ENCODE peak calls at places on chromosome 21, in four cellular contexts. One of them, this sample, is unnamed.

GRCh38 chr21:43692949-43693348 is 26.0 kb upstream of the PDXK start:
- DNase-seq in body of pancreas: no peak
- DNase-seq in retina: no peak
- DNase-seq in endothelial cell: no peak
- DNase-seq in this sample: no peak

GRCh38 chr21:45982256-45982757 is 737 bp downstream of the COL6A1 start:
- DNase-seq in body of pancreas: peak; percentile 24
- DNase-seq in retina: peak; percentile 68
- DNase-seq in endothelial cell: peak; percentile 34
- DNase-seq in this sample: peak; percentile 51

GRCh38 chr21:34270406-34270805 is 93.4 kb upstream of the KCNE2 start:
- DNase-seq in body of pancreas: no peak
- DNase-seq in retina: no peak
- DNase-seq in endothelial cell: no peak
- DNase-seq in this sample: no peak

GRCh38 chr21:29334717-29335428 is 36.2 kb downstream of the BACH1 start:
- DNase-seq in body of pancreas: no peak
- DNase-seq in retina: no peak
- DNase-seq in endothelial cell: no peak
- DNase-seq in this sample: no peak

GRCh38 chr21:36035381-36035791 is 24.9 kb downstream of the SETD4 start:
- DNase-seq in body of pancreas: peak; percentile 17
- DNase-seq in retina: no peak
- DNase-seq in endothelial cell: no peak
- DNase-seq in this sample: peak; percentile 46

GRCh38 chr21:36908260-36908908 is 58.1 kb downstream of the HLCS start:
- DNase-seq in body of pancreas: no peak
- DNase-seq in retina: no peak
- DNase-seq in endothelial cell: no peak
- DNase-seq in this sample: no peak

GRCh38 chr21:46189959-46190490 is 5.8 kb upstream of the SPATC1L start:
- DNase-seq in body of pancreas: no peak
- DNase-seq in retina: no peak
- DNase-seq in endothelial cell: no peak
- DNase-seq in this sample: peak; percentile 3

GRCh38 chr21:45374826-45375455 is 30.0 kb upstream of the COL18A1 start:
- DNase-seq in body of pancreas: peak; percentile 6
- DNase-seq in retina: no peak
- DNase-seq in endothelial cell: no peak
- DNase-seq in this sample: no peak

GRCh38 chr21:43646550-43647260 is 12.6 kb downstream of the HSF2BP start:
- DNase-seq in body of pancreas: peak; percentile 93
- DNase-seq in retina: peak; percentile 90
- DNase-seq in endothelial cell: peak; percentile 86
- DNase-seq in this sample: peak; percentile 91

GRCh38 chr21:26332873-26333272 is 162.3 kb upstream of the APP start:
- DNase-seq in body of pancreas: no peak
- DNase-seq in retina: no peak
- DNase-seq in endothelial cell: no peak
- DNase-seq in this sample: no peak

GRCh38 chr21:15604424-15604823 is 125.4 kb upstream of the USP25 start:
- DNase-seq in body of pancreas: no peak
- DNase-seq in retina: no peak
- DNase-seq in endothelial cell: no peak
- DNase-seq in this sample: peak; percentile 30

GRCh38 chr21:46229923-46230260 is 1.3 kb upstream of the LSS start:
- DNase-seq in body of pancreas: no peak
- DNase-seq in retina: peak; percentile 12
- DNase-seq in endothelial cell: no peak
- DNase-seq in this sample: no peak

GRCh38 chr21:38831526-38832467 is 26.1 kb downstream of the ETS2 start:
- DNase-seq in body of pancreas: peak; percentile 70
- DNase-seq in retina: no peak
- DNase-seq in endothelial cell: no peak
- DNase-seq in this sample: no peak

GRCh38 chr21:41142051-41142795 is 25.7 kb upstream of the BACE2 start:
- DNase-seq in body of pancreas: no peak
- DNase-seq in retina: peak; percentile 17
- DNase-seq in endothelial cell: no peak
- DNase-seq in this sample: peak; percentile 69

GRCh38 chr21:15446193-15446592 is 283.6 kb upstream of the USP25 start:
- DNase-seq in body of pancreas: no peak
- DNase-seq in retina: no peak
- DNase-seq in endothelial cell: no peak
- DNase-seq in this sample: no peak

GRCh38 chr21:33080376-33080775 is 10.4 kb downstream of the OLIG1 start:
- DNase-seq in body of pancreas: no peak
- DNase-seq in retina: no peak
- DNase-seq in endothelial cell: no peak
- DNase-seq in this sample: no peak

GRCh38 chr21:33028759-33029511 is 3.2 kb downstream of the OLIG2 start:
- DNase-seq in body of pancreas: no peak
- DNase-seq in retina: peak; percentile 64
- DNase-seq in endothelial cell: no peak
- DNase-seq in this sample: no peak

GRCh38 chr21:14319805-14320204 is 63.1 kb downstream of the HSPA13 start:
- DNase-seq in body of pancreas: no peak
- DNase-seq in retina: no peak
- DNase-seq in endothelial cell: no peak
- DNase-seq in this sample: no peak

GRCh38 chr21:37787456-37787855 is 128.8 kb downstream of the KCNJ6 start:
- DNase-seq in body of pancreas: no peak
- DNase-seq in retina: no peak
- DNase-seq in endothelial cell: no peak
- DNase-seq in this sample: no peak

GRCh38 chr21:45211661-45212060 is 76.0 kb downstream of the POFUT2 start:
- DNase-seq in body of pancreas: no peak
- DNase-seq in retina: no peak
- DNase-seq in endothelial cell: no peak
- DNase-seq in this sample: no peak

This sample was measured in iPS-NIHi11.